ENCODE peak calls at places on chromosomes 12 and 14, in four cellular contexts. W is CD4-positive, CD25-positive, alpha-beta regulatory T cell; E is H7; U is naive thymus-derived CD4-positive, alpha-beta T cell. X is an unnamed sample. For H3K36me3, the result is how much of the 10 kb centered on the place peaks cover.

GRCh38 chr14:40113671-40114070 is 681.4 kb upstream of the FBXO33 start:
- DNase-seq in W (no peak), E (no peak), U (no peak), X (no peak)

GRCh38 chr14:104685216-104685997 is 4.0 kb upstream of the INF2 start:
- DNase-seq in W (peak), E (no peak), U (no peak), X (peak)

GRCh38 chr12:111791507-111791906 is 24.8 kb downstream of the ALDH2 start:
- DNase-seq in W (no peak), E (no peak), U (no peak), X (no peak)

GRCh38 chr12:58291106-58291505 is 349.7 kb downstream of the ATP23 start:
- DNase-seq in W (peak), E (no peak), U (peak), X (no peak)

GRCh38 chr12:130715996-130716917 is at the start of gene RIMBP2:
- DNase-seq in W (no peak), E (peak), U (no peak), X (no peak)

GRCh38 chr12:100864366-100864765 is 69.8 kb downstream of the ANO4 start:
- DNase-seq in W (no peak), E (no peak), U (no peak), X (no peak)

GRCh38 chr14:106051790-106052189 is 525.4 kb downstream of the TMEM121 start:
- DNase-seq in W (peak), E (no peak), U (no peak), X (no peak)

GRCh38 chr12:18427520-18427919 is 166.2 kb downstream of the PIK3C2G start:
- DNase-seq in W (no peak), E (no peak), U (no peak), X (no peak)

GRCh38 chr14:104140463-104141331 is 2.3 kb downstream of the KIF26A start:
- DNase-seq in W (no peak), E (peak), U (no peak), X (no peak)

GRCh38 chr12:12723147-12723680 is 6.0 kb downstream of the CDKN1B start:
- DNase-seq in W (peak), E (no peak), U (no peak), X (no peak)

GRCh38 chr12:23585156-23585781 is 364.2 kb downstream of the SOX5 start:
- DNase-seq in W (no peak), E (no peak), U (no peak), X (no peak)

GRCh38 chr12:46524778-46525177 is 152.2 kb upstream of the SLC38A2 start:
- DNase-seq in W (no peak), E (no peak), U (no peak), X (no peak)

GRCh38 chr12:69879007-69879960 is 54.3 kb downstream of the MYRFL start:
- DNase-seq in W (peak), E (peak), U (peak), X (peak)

GRCh38 chr12:25014961-25015360 is 66.1 kb upstream of the BCAT1 start:
- DNase-seq in W (no peak), E (no peak), U (no peak), X (no peak)

GRCh38 chr12:26090853-26091510 is 33.9 kb downstream of the BHLHE41 start:
- DNase-seq in W (no peak), E (no peak), U (no peak), X (peak)

GRCh38 chr14:49946320-49947141 is 53.6 kb downstream of the ARF6 start:
- DNase-seq in W (peak), E (no peak), U (peak), X (no peak)

GRCh38 chr12:104365921-104366410 is 62.4 kb downstream of the EID3 start:
- DNase-seq in W (no peak), E (no peak), U (no peak), X (peak)

GRCh38 chr14:72726444-72726843 is 167.5 kb downstream of the DPF3 start:
- DNase-seq in W (no peak), E (no peak), U (no peak), X (no peak)

GRCh38 chr12:26264215-26264838 is 69.0 kb downstream of the SSPN start:
- DNase-seq in W (no peak), E (no peak), U (no peak), X (no peak)

GRCh38 chr14:33938131-33938949 is 12.5 kb downstream of the EGLN3 start:
- DNase-seq in W (no peak), E (peak), U (no peak), X (peak)

GRCh38 chr12:50764116-50764860 is 387 bp downstream of the ATF1 start:
- DNase-seq in W (no peak), E (peak), U (peak), X (peak)

DNA sequence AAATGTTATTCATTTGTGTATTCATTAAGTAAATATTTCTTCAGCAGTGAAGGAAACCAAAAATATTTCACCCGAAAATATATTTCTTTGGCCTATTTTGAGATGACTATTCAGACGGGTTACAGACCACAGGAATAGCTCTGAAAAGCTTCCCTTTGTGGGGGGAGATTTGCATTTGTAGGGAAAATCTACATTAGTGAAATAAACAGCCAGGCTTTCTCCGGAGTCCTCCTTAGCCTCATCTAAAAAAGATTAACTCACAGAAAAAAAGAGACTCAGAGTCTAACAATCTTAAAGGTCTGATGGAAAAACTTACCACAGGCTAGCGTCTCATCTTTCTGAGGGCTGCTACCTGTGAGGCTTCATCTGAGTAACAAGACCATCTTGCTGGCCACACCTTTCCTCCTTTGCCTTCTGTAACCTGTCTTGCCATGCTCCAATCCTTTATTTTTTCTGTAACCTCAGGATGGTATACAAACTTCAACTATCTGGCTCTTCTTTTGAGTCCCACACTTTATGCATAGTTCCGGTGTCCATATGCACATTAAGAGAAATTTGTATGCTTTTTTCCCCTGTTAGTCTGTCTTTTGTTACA is 100.7 kb downstream of the CNTN1 start:
- DNase-seq in W (no peak), E (no peak), U (no peak), X (no peak)
- H3K36me3 ChIP-seq in W (under half), E (under half), U (under half), X (under half)

GRCh38 chr12:54404061-54405004 is 14.7 kb downstream of the ITGA5 start:
- DNase-seq in W (peak), E (peak), U (peak), X (peak)

GRCh38 chr12:54401127-54401526 is 16.6 kb upstream of the ZNF385A start:
- DNase-seq in W (no peak), E (no peak), U (no peak), X (no peak)

GRCh38 chr12:54407183-54407905 is 11.7 kb downstream of the ITGA5 start:
- DNase-seq in W (no peak), E (no peak), U (no peak), X (no peak)

GRCh38 chr12:54405573-54405972 is 13.5 kb downstream of the ITGA5 start:
- DNase-seq in W (no peak), E (no peak), U (no peak), X (no peak)

DNA sequence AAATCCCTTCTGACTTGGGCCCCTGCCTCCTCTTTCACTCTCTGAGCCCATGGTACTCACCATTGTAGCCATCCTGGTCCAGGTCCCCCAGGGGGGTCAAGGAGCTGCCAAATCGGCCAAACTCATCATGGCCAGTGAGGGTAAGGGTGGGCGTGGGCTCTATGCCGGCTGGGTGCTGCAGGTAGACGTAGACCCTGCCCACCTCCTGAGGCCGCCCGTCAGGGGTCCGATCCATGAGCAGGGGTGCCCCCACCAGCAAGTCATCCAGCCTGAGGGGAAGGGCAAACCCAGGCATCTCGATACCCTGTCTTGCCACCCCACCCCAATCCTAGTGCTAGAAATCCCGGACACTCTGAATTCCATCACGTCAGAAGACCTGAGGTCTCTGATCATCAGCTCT is 14.0 kb downstream of the ITGA5 start:
- DNase-seq in W (no peak), E (no peak), U (no peak), X (no peak)
- H3K36me3 ChIP-seq in W (half or more), E (under half), U (half or more), X (half or more)

DNA sequence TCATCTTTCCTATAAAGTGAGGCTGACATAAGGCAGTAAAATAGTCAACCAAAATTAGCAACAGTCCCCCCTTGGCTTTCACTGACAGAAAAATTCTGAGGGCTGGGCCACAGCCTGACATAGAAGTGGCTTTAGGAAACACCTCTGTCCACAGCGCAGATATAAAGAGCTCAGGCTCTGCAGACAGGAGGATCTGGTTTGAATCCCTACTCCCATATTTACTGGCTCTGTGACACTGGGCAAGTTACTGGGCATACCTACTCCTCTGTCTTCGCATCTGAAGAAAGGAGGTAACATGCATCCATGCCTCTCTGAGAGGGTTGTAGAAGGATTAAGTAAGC is 95.3 kb downstream of the STXBP6 start:
- DNase-seq in W (no peak), E (no peak), U (no peak), X (no peak)
- H3K36me3 ChIP-seq in W (under half), E (under half), U (under half), X (under half)

GRCh38 chr12:94322346-94322745 is 137.3 kb downstream of the CEP83 start:
- DNase-seq in W (no peak), E (no peak), U (no peak), X (no peak)

GRCh38 chr12:94326234-94326633 is 133.4 kb downstream of the CEP83 start:
- DNase-seq in W (no peak), E (no peak), U (no peak), X (no peak)

GRCh38 chr12:94329366-94329765 is 130.3 kb downstream of the CEP83 start:
- DNase-seq in W (no peak), E (no peak), U (no peak), X (no peak)

GRCh38 chr12:94327819-94328218 is 131.8 kb downstream of the CEP83 start:
- DNase-seq in W (no peak), E (no peak), U (no peak), X (no peak)

DNA sequence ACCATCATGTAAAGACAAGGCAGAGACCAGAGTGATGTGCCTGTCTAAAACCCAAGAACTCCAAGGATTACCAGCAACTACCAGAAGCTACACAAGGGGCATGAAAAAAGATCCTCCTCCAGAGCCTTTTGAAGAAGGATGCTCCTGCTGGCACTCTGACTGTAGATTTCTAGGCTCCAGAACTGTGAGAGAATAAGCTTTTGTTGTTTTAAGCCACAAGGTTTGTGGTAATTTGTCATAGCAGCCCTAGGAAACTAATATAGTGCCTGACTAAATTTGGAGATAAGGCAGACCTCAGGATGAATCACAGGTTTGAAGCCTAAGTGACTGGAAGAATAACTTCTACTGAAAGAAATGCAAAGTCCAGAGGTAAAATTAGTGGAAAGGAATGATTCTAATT is 132.9 kb downstream of the CEP83 start:
- DNase-seq in W (no peak), E (no peak), U (no peak), X (no peak)
- H3K36me3 ChIP-seq in W (under half), E (under half), U (under half), X (under half)

DNA sequence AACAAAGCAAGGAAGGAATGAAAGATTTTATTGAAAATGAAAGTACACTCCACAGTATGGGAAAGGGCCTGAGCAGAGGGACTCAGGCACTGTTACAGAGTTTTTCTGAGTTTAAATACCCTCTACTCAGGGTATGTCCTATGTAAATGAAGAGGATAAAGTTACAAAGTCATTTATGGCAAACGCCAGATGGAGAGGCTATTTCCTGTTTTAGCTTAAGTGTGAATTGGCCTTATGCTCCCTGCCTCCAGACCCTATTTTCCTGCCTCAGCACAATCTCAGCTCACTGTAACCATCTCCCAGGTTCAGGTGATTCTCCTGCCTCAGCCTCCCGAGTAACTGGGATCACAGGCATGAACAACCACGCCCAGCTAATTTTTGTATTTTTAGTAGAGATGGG is 6.8 kb upstream of the PHC1 start:
- DNase-seq in W (no peak), E (no peak), U (no peak), X (no peak)
- H3K36me3 ChIP-seq in W (under half), E (under half), U (under half), X (under half)

X was measured in trophoblast cell.